ENCODE peak calls at places on chromosomes 16 and 17, in ten cellular contexts. O, J, Z, K, S, R, N, X, T and C are unnamed samples. For H3K9me3, the result is how much of the 10 kb centered on the place peaks cover.

GRCh38 chr17:37650419-37651003 is 7.3 kb upstream of the DDX52 start:
- DNase-seq in S (peak), O (peak), T (peak), X (peak), K (peak), N (peak), R (peak), J (peak), Z (peak), C (no peak)

GRCh38 chr17:50834126-50834785 is 1.1 kb upstream of the WFIKKN2 start:
- DNase-seq in J (no peak), T (no peak), N (no peak), S (no peak), Z (no peak), R (no peak), O (no peak), K (peak), X (no peak), C (no peak)

GRCh38 chr17:39591958-39592954 is 15.5 kb downstream of the NEUROD2 start:
- DNase-seq in X (peak), S (peak), K (peak), O (peak), T (peak), J (peak), R (peak), Z (peak), N (peak), C (peak)

GRCh38 chr16:64731891-64732290 is 390.0 kb downstream of the CDH11 start:
- DNase-seq in X (no peak), K (no peak), R (no peak), S (no peak), N (no peak), Z (no peak), T (no peak), J (no peak), O (no peak), C (no peak)

GRCh38 chr16:3026003-3026378 is 2.2 kb downstream of the THOC6 start:
- DNase-seq in O (no peak), R (no peak), S (no peak), Z (no peak), T (no peak), N (no peak), K (peak), X (no peak), J (no peak), C (no peak)

GRCh38 chr17:38673714-38674012 is 1.1 kb downstream of the EPOP start:
- DNase-seq in S (no peak), R (peak), T (peak), O (no peak), X (no peak), K (no peak), Z (no peak), N (no peak), J (peak), C (no peak)

GRCh38 chr16:2180962-2181923 is 15.2 kb downstream of the CASKIN1 start:
- DNase-seq in J (no peak), Z (peak), R (no peak), N (no peak), O (no peak), X (no peak), T (peak), K (peak), S (no peak), C (no peak)

GRCh38 chr16:75559564-75560372 is 3.7 kb upstream of the TMEM231 start:
- DNase-seq in X (no peak), K (peak), R (no peak), Z (peak), J (peak), O (no peak), S (no peak), T (peak), N (peak), C (no peak)

GRCh38 chr17:29844339-29845048 is 85.5 kb downstream of the SSH2 start:
- DNase-seq in R (peak), N (peak), J (peak), X (no peak), O (no peak), T (peak), K (no peak), Z (no peak), S (no peak), C (no peak)

GRCh38 chr17:9522074-9522473 is 53.5 kb downstream of the STX8 start:
- DNase-seq in T (peak), K (peak), N (peak), X (peak), Z (peak), S (peak), R (peak), O (no peak), J (peak), C (no peak)

GRCh38 chr17:57999496-58000017 is 7.5 kb downstream of the SRSF1 start:
- DNase-seq in Z (peak), S (peak), X (peak), R (peak), N (peak), O (no peak), T (peak), J (peak), K (no peak), C (no peak)

GRCh38 chr17:62823111-62823895 is 15.2 kb upstream of the MARCHF10 start:
- DNase-seq in N (peak), Z (no peak), R (no peak), K (peak), X (no peak), J (peak), S (no peak), T (no peak), O (no peak), C (no peak)

GRCh38 chr16:84460406-84461028 is 43.9 kb downstream of the MEAK7 start:
- DNase-seq in X (no peak), O (no peak), Z (no peak), N (no peak), J (no peak), S (no peak), K (peak), R (no peak), T (no peak), C (no peak)

GRCh38 chr16:2473999-2474876 is 689 bp upstream of the TBC1D24 start:
- DNase-seq in O (no peak), R (peak), Z (peak), N (peak), K (peak), S (no peak), J (peak), T (peak), X (no peak), C (peak)

GRCh38 chr17:42989146-42989545 is 8.8 kb downstream of the RUNDC1 start:
- DNase-seq in T (no peak), Z (no peak), R (no peak), K (no peak), J (peak), O (no peak), X (no peak), N (no peak), S (no peak), C (no peak)

GRCh38 chr17:47987240-47987835 is 16.4 kb downstream of the CDK5RAP3 start:
- DNase-seq in J (peak), X (peak), Z (no peak), N (peak), O (no peak), R (peak), S (no peak), K (peak), T (peak), C (peak)

GRCh38 chr16:685967-686366 is 1.8 kb upstream of the JMJD8 start:
- DNase-seq in O (no peak), X (no peak), S (peak), T (peak), K (peak), J (peak), N (peak), Z (no peak), R (peak), C (no peak)

GRCh38 chr17:7782237-7782636 is 51.8 kb upstream of the KDM6B start:
- DNase-seq in K (no peak), N (peak), T (no peak), J (peak), S (no peak), X (no peak), R (no peak), Z (peak), O (no peak), C (no peak)

GRCh38 chr16:49987381-49987780 is 37.6 kb upstream of the CNEP1R1 start:
- DNase-seq in N (no peak), T (no peak), R (no peak), Z (no peak), O (no peak), X (no peak), K (no peak), S (no peak), J (no peak), C (no peak)

GRCh38 chr17:66190738-66191606 is 961 bp downstream of the CEP112 start:
- DNase-seq in T (peak), J (peak), N (peak), S (peak), Z (no peak), X (no peak), K (no peak), O (no peak), R (peak), C (no peak)

GRCh38 chr16:4059969-4060368 is 56.3 kb downstream of the ADCY9 start:
- DNase-seq in Z (no peak), T (no peak), O (no peak), S (no peak), R (no peak), X (no peak), K (no peak), N (no peak), J (no peak), C (no peak)

GRCh38 chr17:74759243-74759801 is 10.9 kb downstream of the NHERF1 start:
- DNase-seq in S (no peak), T (no peak), J (no peak), N (no peak), X (no peak), O (no peak), K (peak), Z (no peak), R (peak), C (peak)

GRCh38 chr16:17977260-17977659 is 359.3 kb downstream of the NPIPA8 start:
- DNase-seq in X (no peak), N (no peak), Z (no peak), S (no peak), J (no peak), K (no peak), O (no peak), R (no peak), T (no peak), C (no peak)
- H3K9me3 ChIP-seq in X (under half), N (under half), Z (under half), S (under half), J (under half), K (under half), O (under half), R (under half), T (under half), C (under half)

DNA sequence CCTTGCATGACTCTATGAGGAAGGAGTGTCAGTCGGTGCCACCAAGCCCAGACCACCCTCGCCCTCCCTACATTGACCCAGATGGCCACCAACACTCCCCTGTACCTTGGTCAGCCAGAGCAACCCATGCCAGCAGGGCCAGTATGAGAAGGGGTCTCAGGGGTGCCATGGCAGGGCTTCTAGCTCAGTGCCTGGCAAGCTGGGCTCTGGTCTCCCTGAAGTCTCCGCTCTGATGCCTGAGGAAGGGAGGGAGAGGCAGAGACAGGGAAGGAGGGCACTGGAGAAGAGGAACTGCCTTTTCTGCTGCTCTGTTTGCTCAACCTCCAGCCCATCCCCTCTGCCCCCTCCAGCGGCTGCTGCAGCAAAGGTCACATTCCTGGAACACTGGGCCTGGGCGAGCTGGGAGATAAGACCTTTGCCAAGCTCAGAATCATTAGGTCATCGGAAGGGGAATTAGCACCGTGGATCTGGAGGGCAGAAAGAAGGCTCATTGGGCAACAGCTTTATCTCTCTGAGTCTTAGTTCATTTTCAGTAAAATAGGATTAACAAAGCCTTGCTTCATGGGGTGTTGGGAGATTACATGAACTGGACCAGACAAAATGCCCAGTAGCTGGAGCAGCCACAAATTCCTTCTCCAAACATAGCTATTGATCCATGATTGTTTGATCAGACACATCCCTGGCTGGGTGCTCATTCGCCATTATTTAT is at the start of gene VTN:
- DNase-seq in K (peak), J (peak), Z (no peak), S (peak), O (no peak), N (peak), R (peak), X (peak), T (peak), C (peak)
- H3K4me3 ChIP-seq in K (peak), J (peak), Z (peak), S (peak), O (no peak), N (peak), R (peak), X (no peak), T (peak), C (no peak)

DNA sequence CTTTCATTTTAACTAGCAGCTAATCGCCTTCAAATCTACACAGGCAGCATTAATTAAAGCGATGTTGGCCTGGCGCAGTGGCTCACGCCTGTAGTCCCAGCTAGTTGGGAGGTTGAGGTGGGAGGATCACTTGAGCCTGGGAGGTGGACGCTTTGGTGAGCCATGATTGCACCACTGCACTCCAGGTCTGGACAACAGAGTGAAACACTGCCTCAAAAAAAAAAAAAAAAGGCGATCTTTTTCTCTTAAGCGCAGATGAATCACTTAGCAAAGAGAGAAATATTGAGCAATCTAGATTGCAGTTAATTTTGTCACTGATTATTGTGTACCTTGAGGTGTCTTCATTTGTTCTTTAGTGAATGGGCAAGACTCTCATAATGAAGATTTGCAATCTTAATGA is 12.4 kb downstream of the SNTB2 start:
- DNase-seq in T (no peak), R (no peak), S (no peak), Z (no peak), O (no peak), K (no peak), N (peak), X (no peak), J (peak), C (no peak)
- H3K9ac ChIP-seq in T (no peak), R (no peak), S (no peak), Z (no peak), O (no peak), K (no peak), N (no peak), X (no peak), J (peak), C (no peak)

DNA sequence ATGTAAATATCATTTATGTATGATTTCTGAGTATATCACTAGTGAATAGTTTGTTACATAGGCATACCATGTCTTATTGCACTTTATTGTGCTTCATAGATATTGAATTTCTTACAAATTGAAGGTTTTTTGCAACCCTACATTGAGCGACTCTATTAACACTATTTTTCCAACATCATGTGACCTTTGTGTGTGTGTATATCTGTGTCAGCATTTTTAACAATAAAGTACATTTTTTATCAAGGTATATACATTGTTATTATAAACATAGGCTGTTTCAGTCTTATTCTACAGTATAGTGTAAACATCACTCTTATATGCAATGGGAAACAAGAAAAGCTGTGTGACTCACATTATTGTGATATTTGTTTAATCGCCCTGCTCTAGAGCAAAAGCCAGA is 1944.9 kb downstream of the TP53TG3F start:
- DNase-seq in Z (no peak), R (no peak), S (no peak), K (no peak), T (no peak), N (no peak), X (no peak), O (no peak), J (no peak), C (no peak)
- H3K9me3 ChIP-seq in Z (under half), R (under half), S (half or more), K (half or more), T (under half), N (under half), X (under half), O (under half), J (under half), C (under half)

GRCh38 chr16:56690420-56691122 is 8.3 kb downstream of the MT1X start:
- DNase-seq in X (no peak), N (no peak), J (no peak), K (no peak), Z (no peak), T (no peak), S (no peak), R (no peak), O (no peak), C (no peak)
- H3K4me3 ChIP-seq in X (no peak), N (no peak), J (no peak), K (no peak), Z (no peak), T (no peak), S (no peak), R (no peak), O (no peak), C (no peak)

DNA sequence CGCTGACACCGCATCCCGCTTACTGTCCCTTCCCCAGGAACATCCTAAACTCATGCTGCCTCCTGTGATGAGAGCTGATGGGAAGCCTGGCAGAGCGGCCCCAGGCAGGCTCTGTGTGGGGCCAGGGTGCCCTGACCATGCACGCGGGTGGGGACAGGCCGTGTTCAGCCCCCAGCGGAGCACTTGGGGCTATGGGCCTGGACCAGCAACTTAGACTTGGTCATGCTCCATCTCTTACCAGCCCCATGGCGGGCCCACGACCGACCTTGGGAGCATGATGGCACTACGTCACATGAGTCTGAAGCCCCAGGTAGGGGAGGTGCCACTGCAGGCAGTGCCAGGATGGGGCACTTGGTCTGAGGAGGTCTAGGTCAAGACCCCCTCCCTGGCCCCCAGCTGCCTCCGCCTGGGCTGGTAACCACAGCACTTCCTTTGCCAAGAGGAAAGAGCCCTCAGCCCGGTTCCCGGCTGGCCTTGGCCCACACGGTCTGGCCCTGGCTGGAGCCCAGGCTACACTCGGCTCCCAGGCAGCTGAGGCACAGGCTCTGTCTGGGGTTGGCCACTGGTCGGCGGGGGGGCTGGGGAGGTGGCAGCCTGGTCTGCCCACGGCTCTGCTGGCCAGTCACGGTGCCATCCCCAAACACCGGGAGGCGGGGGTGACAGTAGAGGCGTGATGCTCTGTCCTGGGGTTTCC is 25.7 kb downstream of the BAHCC1 start:
- DNase-seq in O (no peak), N (peak), Z (no peak), J (peak), K (no peak), S (no peak), T (no peak), X (no peak), R (no peak), C (peak)
- H3K9ac ChIP-seq in O (no peak), N (no peak), Z (no peak), J (peak), K (no peak), S (no peak), T (no peak), X (no peak), R (peak), C (no peak)

DNA sequence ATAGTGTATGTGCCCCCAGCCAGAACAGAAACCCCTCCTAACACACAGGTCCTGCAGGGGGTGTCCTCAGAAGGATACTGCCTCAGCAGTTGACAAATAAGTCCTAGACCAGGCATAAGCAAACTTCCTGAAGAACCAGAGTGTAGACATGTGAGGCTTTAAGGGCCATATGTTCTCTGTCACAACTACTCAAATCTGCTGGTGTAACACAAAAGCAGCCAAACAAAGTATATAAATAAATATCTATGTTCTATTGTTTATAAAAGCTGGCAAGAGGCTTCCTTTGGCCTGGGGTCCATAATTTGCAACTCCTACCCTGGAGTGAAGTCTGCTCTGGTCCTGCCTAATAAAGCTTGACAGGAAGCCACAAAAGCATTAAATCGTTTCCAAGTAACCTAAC is 9.9 kb downstream of the FAM83G start:
- DNase-seq in J (no peak), K (no peak), Z (no peak), X (no peak), S (no peak), T (no peak), N (no peak), R (no peak), O (no peak), C (no peak)
- H3K9me3 ChIP-seq in J (under half), K (under half), Z (under half), X (under half), S (under half), T (under half), N (under half), R (under half), O (under half), C (under half)

GRCh38 chr17:79991140-79991923 is 44.3 kb downstream of the TBC1D16 start:
- DNase-seq in S (peak), N (peak), Z (peak), X (peak), R (peak), J (peak), T (peak), K (peak), O (peak), C (peak)
- H3K4me3 ChIP-seq in S (peak), N (no peak), Z (no peak), X (no peak), R (no peak), J (peak), T (peak), K (no peak), O (no peak), C (no peak)

GRCh38 chr16:48535831-48536599 is 74.0 kb downstream of the N4BP1 start:
- DNase-seq in Z (no peak), T (peak), O (no peak), X (peak), N (peak), S (peak), K (no peak), J (peak), R (no peak), C (peak)
- H3K9ac ChIP-seq in Z (no peak), T (no peak), O (peak), X (peak), N (no peak), S (no peak), K (no peak), J (peak), R (no peak), C (no peak)